ENCODE peak calls at places on chromosomes 5 and 9, in four cellular contexts. L, U, W and G are unnamed samples.

GRCh38 chr5:150112211-150113046 is 26.1 kb upstream of the CSF1R start:
- DNase-seq in W (no peak), L (no peak), U (no peak), G (peak; percentile 88)

GRCh38 chr5:2200261-2200965 is 317.7 kb upstream of the IRX4 start:
- DNase-seq in W (no peak), U (no peak), L (no peak), G (no peak)

GRCh38 chr5:125274938-125275759 is 528.7 kb upstream of the ZNF608 start:
- DNase-seq in L (no peak), U (no peak), W (peak; percentile 78), G (peak; percentile 24)

GRCh38 chr5:54091416-54092130 is 218.8 kb downstream of the ARL15 start:
- DNase-seq in L (no peak), W (peak; percentile 7), U (no peak), G (no peak)

GRCh38 chr9:104463864-104464263 is 40.2 kb upstream of the OR13F1 start:
- DNase-seq in W (no peak), U (no peak), L (no peak), G (no peak)

GRCh38 chr5:150211156-150212030 is 21.5 kb downstream of the SLC6A7 start:
- DNase-seq in U (no peak), W (no peak), L (no peak), G (no peak)

GRCh38 chr9:127778280-127779135 is at the start of gene SH2D3C:
- DNase-seq in L (peak; percentile 37), W (no peak), U (no peak), G (no peak)

GRCh38 chr5:158126442-158127399 is 267.8 kb upstream of the CLINT1 start:
- DNase-seq in U (no peak), W (no peak), L (no peak), G (no peak)

GRCh38 chr9:136143215-136144001 is 24.7 kb upstream of the TMEM250 start:
- DNase-seq in U (no peak), W (peak; percentile 57), L (peak; percentile 76), G (peak; percentile 9)

GRCh38 chr5:66849803-66850202 is 253.6 kb downstream of the MAST4 start:
- DNase-seq in W (peak; percentile 54), L (no peak), U (no peak), G (peak; percentile 55)

GRCh38 chr9:36082928-36083327 is 46.2 kb downstream of the RECK start:
- DNase-seq in W (no peak), L (no peak), U (no peak), G (no peak)

GRCh38 chr9:122900791-122901190 is 4.4 kb downstream of the RC3H2 start:
- DNase-seq in U (no peak), W (peak; percentile 61), L (no peak), G (peak; percentile 43)

GRCh38 chr5:88428633-88429032 is 160.0 kb upstream of the TMEM161B start:
- DNase-seq in U (no peak), W (no peak), L (no peak), G (no peak)

GRCh38 chr9:95268681-95269080 is 48.8 kb downstream of the FANCC start:
- DNase-seq in W (peak; percentile 47), U (no peak), L (peak; percentile 45), G (peak; percentile 41)

GRCh38 chr9:133683494-133684460 is 47.6 kb downstream of the DBH start:
- DNase-seq in L (no peak), U (no peak), W (no peak), G (peak; percentile 4)

GRCh38 chr9:95494416-95495371 is 22.1 kb downstream of the PTCH1 start:
- DNase-seq in U (peak; percentile 88), L (peak; percentile 26), W (no peak), G (no peak)

GRCh38 chr5:147445951-147446350 is 63.9 kb downstream of the DPYSL3 start:
- DNase-seq in L (no peak), W (no peak), U (no peak), G (no peak)

GRCh38 chr5:102961671-102962070 is 158.3 kb downstream of the GIN1 start:
- DNase-seq in L (no peak), W (no peak), U (no peak), G (no peak)

GRCh38 chr9:27125030-27125429 is 16.0 kb downstream of the TEK start:
- DNase-seq in U (no peak), W (peak; percentile 89), L (no peak), G (peak; percentile 99)

GRCh38 chr5:42951169-42951846 is 88.8 kb downstream of the ANXA2R start:
- DNase-seq in L (no peak), W (peak; percentile 71), U (peak; percentile 13), G (peak; percentile 43)

GRCh38 chr9:133897675-133898074 is 94.4 kb downstream of the VAV2 start:
- DNase-seq in U (no peak), W (no peak), L (no peak), G (no peak)

GRCh38 chr5:1519631-1520141 is 4.1 kb downstream of the LPCAT1 start:
- DNase-seq in W (no peak), U (no peak), L (no peak), G (no peak)

GRCh38 chr5:93532370-93532769 is 48.6 kb downstream of the NR2F1-AS1 start:
- DNase-seq in W (peak; percentile 63), U (no peak), L (no peak), G (peak; percentile 94)

GRCh38 chr9:135060461-135061116 is 26.9 kb upstream of the OLFM1 start:
- DNase-seq in W (no peak), U (no peak), L (no peak), G (no peak)

GRCh38 chr9:83649080-83649479 is 26.1 kb downstream of the IDNK start:
- DNase-seq in L (peak; percentile 72), U (no peak), W (peak; percentile 32), G (peak; percentile 28)

GRCh38 chr5:57445715-57446037 is 36.9 kb downstream of the ACTBL2 start:
- DNase-seq in U (no peak), L (no peak), W (no peak), G (peak; percentile 36)

GRCh38 chr5:32277782-32278181 is 35.0 kb downstream of the MTMR12 start:
- DNase-seq in L (no peak), W (no peak), U (no peak), G (no peak)

GRCh38 chr5:179833056-179833708 is 12.5 kb downstream of the SQSTM1 start:
- DNase-seq in U (no peak), W (no peak), L (no peak), G (no peak)

GRCh38 chr9:119289740-119290139 is 79.5 kb downstream of the BRINP1 start:
- DNase-seq in W (peak; percentile 26), U (no peak), L (peak; percentile 34), G (no peak)

GRCh38 chr5:175478384-175479124 is at the start of gene SFXN1:
- DNase-seq in L (peak; percentile 88), U (no peak), W (peak; percentile 70), G (peak; percentile 68)

GRCh38 chr9:122126340-122127333 is 32.9 kb downstream of the NDUFA8 start:
- DNase-seq in L (no peak), W (no peak), U (no peak), G (peak; percentile 51)

GRCh38 chr5:51889703-51890102 is 506.5 kb downstream of the ISL1 start:
- DNase-seq in W (no peak), L (no peak), U (no peak), G (no peak)

GRCh38 chr5:73955447-73955846 is 329.5 kb downstream of the ARHGEF28 start:
- DNase-seq in W (no peak), L (no peak), U (no peak), G (no peak)

GRCh38 chr5:150020249-150020648 is 19.7 kb downstream of the HMGXB3 start:
- DNase-seq in U (no peak), W (no peak), L (no peak), G (no peak)

GRCh38 chr5:88108490-88109279 is 160.0 kb downstream of the TMEM161B start:
- DNase-seq in U (no peak), L (no peak), W (no peak), G (no peak)

GRCh38 chr9:109868222-109868621 is 88.2 kb downstream of the PALM2AKAP2 start:
- DNase-seq in W (no peak), U (no peak), L (no peak), G (peak; percentile 50)

GRCh38 chr9:105879181-105879580 is 184.8 kb downstream of the TMEM38B start:
- DNase-seq in U (no peak), L (peak; percentile 28), W (no peak), G (no peak)

GRCh38 chr9:136219276-136219675 is 14.3 kb upstream of the LHX3 start:
- DNase-seq in W (no peak), L (no peak), U (no peak), G (peak; percentile 58)

GRCh38 chr9:98430535-98430934 is 175.1 kb upstream of the TBC1D2 start:
- DNase-seq in W (no peak), U (no peak), L (peak; percentile 55), G (peak; percentile 50)

GRCh38 chr5:65482280-65482726 is 583 bp upstream of the ADAMTS6 start:
- DNase-seq in L (no peak), U (no peak), W (peak; percentile 75), G (peak; percentile 58)

GRCh38 chr5:151815051-151815450 is 43.3 kb downstream of the G3BP1 start:
- DNase-seq in L (no peak), W (no peak), U (no peak), G (no peak)
- H2AFZ ChIP-seq in L (no peak overlapping the region), W (no peak overlapping the region), U (no peak overlapping the region), G (no peak overlapping the region)

DNA sequence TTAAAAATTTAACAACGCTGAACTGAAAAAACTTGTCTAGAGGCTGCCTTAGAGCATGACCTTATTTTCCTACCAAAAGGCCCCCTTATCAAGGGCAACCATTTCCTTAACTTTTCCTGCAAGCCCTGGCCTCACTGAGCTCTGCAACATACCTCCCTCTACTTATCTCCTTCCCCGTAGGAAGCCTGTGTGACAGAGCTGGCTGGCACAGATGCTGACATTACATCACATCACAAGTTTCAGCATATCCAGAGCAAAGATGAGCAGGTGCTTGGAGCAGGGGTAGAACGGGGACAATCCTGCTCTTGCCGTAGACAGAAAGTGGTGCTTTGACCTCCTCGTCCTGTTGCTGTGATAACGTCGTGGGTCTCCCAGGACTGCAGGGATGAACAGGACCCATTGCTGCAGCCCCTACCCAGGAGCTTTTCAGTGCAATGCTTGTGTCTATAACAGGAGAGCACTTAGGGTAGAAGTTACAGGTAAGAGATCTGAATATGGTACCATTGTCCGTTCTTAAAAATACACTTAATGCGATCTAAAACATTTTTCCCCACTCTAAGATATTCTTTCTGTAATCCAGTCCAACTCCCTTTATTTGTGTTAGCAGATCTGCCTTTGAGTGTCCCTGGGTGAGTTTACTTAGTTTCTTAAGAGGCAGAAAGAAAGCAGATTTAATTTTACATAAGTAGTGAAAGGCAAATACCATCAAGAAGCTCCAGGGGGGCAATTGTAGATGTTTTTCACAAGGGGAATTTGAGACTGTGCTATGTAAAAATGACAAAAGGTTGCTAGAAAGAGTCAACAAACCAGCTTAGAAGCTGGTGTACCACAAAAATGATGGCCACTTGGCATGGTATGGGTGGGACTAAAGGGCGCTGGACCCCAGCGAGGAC is 101.9 kb upstream of the EFNA5 start:
- DNase-seq in L (no peak), W (peak; percentile 39), U (no peak), G (no peak)
- TF ChIP-seq FOS in L (no peak), W (no peak), U (no peak), G (no peak)

DNA sequence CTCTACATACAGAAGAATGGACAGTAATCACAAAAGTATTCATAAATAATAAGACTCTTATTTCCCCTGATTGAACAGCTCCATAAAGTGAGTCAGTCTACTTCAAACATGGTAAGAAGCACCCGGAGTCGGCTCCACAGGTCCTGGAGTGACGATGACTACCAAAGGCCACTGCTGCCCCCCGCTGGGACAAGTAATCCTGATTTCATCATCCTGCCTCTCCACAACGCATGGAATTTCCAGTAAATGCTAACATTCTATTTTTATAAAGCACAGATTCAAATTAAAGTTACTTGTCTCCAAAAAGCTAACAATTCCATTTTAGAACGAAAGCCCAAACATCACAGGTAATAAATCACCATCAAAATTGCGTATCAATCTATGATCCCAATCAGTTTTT is 16.2 kb downstream of the ATPSCKMT start:
- DNase-seq in L (peak; percentile 62), U (no peak), W (peak; percentile 31), G (peak; percentile 97)
- H2AFZ ChIP-seq in L (no peak overlapping the region), U (no peak overlapping the region), W (no peak overlapping the region), G (peak overlapping the region; percentile 62)

GRCh38 chr9:112570731-112571167 is 84.1 kb downstream of the KIAA1958 start:
- DNase-seq in U (no peak), L (no peak), W (no peak), G (no peak)
- TF ChIP-seq FOS in U (no peak), L (no peak), W (no peak), G (no peak)